ENCODE peak calls at places on chromosomes 5 and 9, in five cellular contexts. M is MG63; X is A549; G is CD8-positive, alpha-beta memory T cell; Q is transverse colon. U is an unnamed sample.

GRCh38 chr9:38284039-38284767 is 108.3 kb upstream of the ALDH1B1 start:
- DNase-seq in G (no peak), Q (no peak), M (no peak), X (no peak), U (no peak)

GRCh38 chr9:91770229-91770628 is 179.8 kb downstream of the ROR2 start:
- DNase-seq in M (no peak), G (no peak), X (no peak), Q (peak), U (no peak)

GRCh38 chr5:56481147-56481997 is 248.2 kb upstream of the ANKRD55 start:
- DNase-seq in X (peak), G (no peak), M (peak), Q (peak), U (no peak)

GRCh38 chr9:125797857-125798399 is 50.8 kb downstream of the PBX3 start:
- DNase-seq in M (no peak), G (no peak), Q (no peak), X (no peak), U (no peak)

GRCh38 chr5:12214631-12215030 is 310.4 kb upstream of the CTNND2 start:
- DNase-seq in G (no peak), X (no peak), M (no peak), Q (no peak), U (no peak)

GRCh38 chr9:14616188-14616982 is 76.8 kb downstream of the ZDHHC21 start:
- DNase-seq in X (peak), M (no peak), Q (no peak), G (no peak), U (peak)

GRCh38 chr5:67493676-67494075 is 297.1 kb upstream of the CD180 start:
- DNase-seq in Q (peak), X (no peak), G (no peak), M (no peak), U (no peak)

GRCh38 chr9:134644715-134645606 is 3.4 kb downstream of the COL5A1 start:
- DNase-seq in X (peak), M (peak), Q (peak), G (no peak), U (peak)

GRCh38 chr5:79886456-79886855 is 104.6 kb downstream of the MTX3 start:
- DNase-seq in Q (no peak), M (no peak), G (no peak), X (no peak), U (no peak)

GRCh38 chr5:143245929-143246561 is 157.4 kb downstream of the NR3C1 start:
- DNase-seq in M (peak), G (no peak), Q (no peak), X (peak), U (peak)

GRCh38 chr9:5621327-5621726 is 7.6 kb upstream of the RIC1 start:
- DNase-seq in G (no peak), Q (no peak), M (peak), X (peak), U (peak)

GRCh38 chr9:91100878-91101450 is 260.8 kb downstream of the AUH start:
- DNase-seq in M (no peak), X (no peak), Q (peak), G (no peak), U (no peak)

GRCh38 chr5:145479271-145479670 is 355.9 kb downstream of the PRELID2 start:
- DNase-seq in M (peak), Q (no peak), G (no peak), X (no peak), U (no peak)
- H3K4me3 ChIP-seq in M (no peak), Q (no peak), G (no peak), X (no peak), U (no peak)

DNA sequence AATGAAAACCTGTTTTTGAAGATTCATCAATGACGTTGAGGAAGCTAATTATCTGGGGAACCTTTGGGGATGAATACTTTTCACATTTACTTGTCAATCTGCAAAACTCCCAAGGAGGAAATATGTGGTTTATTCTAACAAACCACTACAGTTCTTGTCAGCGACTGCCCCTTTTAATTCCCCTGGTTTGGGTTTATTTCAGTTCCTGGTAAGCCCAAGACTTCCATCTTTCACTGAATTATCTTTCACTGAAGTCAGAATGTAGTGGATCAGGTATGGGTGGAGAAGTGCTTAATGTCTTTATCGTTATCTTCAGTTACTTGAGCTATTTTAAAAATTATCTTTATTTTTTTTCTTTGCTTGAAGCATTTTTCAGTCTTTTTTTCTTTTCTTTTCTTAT is 40.2 kb downstream of the TLR4 start:
- DNase-seq in X (no peak), M (no peak), Q (no peak), G (no peak), U (no peak)
- H3K4me3 ChIP-seq in X (no peak), M (no peak), Q (no peak), G (no peak), U (no peak)

DNA sequence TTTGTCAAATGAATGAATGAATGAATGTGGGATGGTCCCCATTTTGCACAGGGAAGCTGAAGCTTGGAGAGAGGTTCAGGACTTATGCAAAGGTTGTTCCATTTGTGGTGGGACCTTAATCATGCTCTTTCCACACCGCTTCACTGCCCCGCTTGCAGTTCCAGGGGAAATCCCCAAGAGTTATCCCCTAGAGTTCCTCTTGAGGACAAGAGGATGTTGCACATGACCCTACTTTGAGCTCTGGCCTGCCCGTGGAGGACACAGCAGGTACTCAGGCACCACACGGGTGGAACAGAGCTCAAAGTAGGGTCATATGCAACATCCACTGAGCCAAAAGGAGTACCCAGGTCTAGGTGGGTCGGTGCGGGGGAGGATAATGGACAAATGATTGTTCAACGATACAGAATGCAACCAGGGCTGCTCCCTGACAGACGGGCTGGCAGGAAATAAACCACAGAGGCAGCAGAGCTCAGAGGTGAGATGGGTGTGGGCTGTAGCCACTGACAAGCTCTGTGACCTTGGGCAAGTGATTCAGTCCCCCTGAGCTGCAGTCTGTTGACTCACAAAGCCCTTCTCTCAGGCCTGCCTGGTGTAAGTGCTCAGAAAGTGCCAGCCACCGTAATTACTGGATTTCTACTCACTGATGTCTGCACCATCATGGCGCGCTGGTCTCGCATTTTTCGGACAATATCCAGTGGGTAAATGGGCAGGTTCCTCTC is 60.3 kb upstream of the EPB41L4B start:
- DNase-seq in X (no peak), G (no peak), M (no peak), Q (no peak), U (no peak)
- H3K4me3 ChIP-seq in X (no peak), G (no peak), M (no peak), Q (no peak), U (no peak)

GRCh38 chr5:32714836-32715235 is 3.7 kb downstream of the NPR3 start:
- DNase-seq in X (no peak), G (no peak), Q (no peak), M (no peak), U (no peak)
- H3K4me3 ChIP-seq in X (no peak), G (no peak), Q (no peak), M (no peak), U (no peak)

DNA sequence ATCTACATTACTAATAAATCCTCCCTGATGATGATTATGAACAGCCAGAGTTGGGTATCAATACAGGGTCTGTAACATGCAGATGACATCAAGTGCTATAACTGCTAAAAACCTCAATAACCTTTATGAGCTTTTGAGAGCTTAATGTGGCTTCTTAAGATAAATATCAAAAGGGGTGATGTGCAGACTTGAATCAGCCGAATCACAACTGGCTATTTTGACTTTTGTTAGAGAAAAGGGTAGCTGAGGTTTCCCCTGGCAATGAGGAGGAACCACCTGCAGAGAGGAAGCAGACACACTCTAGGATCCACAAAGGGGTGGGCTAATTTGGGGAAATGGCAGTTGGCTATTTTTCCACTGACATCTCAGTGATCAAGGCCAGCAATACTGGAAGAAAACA is 30.2 kb downstream of the CAPSL start:
- DNase-seq in G (no peak), X (no peak), M (no peak), Q (no peak), U (no peak)
- H3K4me3 ChIP-seq in G (no peak), X (no peak), M (no peak), Q (no peak), U (no peak)